ENCODE peak calls at places on chromosomes 11 and 22, in ten cellular contexts. One of them, this sample, is unnamed.

GRCh38 chr11:1281974-1282365 is 27.5 kb downstream of the TOLLIP start:
- DNase-seq in astrocyte: no peak
- DNase-seq in SJSA1: no peak
- DNase-seq in NCI-H1417: no peak
- DNase-seq in iris pigment epithelial cell: no peak
- DNase-seq in HS-27A: no peak
- DNase-seq in aorta: no peak
- DNase-seq in cardiac fibroblast: no peak
- DNase-seq in hepatic stellate cell: no peak
- DNase-seq in pancreas: no peak
- DNase-seq in this sample: no peak

GRCh38 chr11:70889411-70889810 is 363.0 kb downstream of the SHANK2 start:
- DNase-seq in astrocyte: no peak
- DNase-seq in SJSA1: no peak
- DNase-seq in NCI-H1417: no peak
- DNase-seq in iris pigment epithelial cell: no peak
- DNase-seq in HS-27A: no peak
- DNase-seq in aorta: peak
- DNase-seq in cardiac fibroblast: no peak
- DNase-seq in hepatic stellate cell: no peak
- DNase-seq in pancreas: no peak
- DNase-seq in this sample: no peak

GRCh38 chr11:5992604-5993251 is 5.9 kb upstream of the OR52L1 start:
- DNase-seq in astrocyte: no peak
- DNase-seq in SJSA1: no peak
- DNase-seq in NCI-H1417: no peak
- DNase-seq in iris pigment epithelial cell: peak
- DNase-seq in HS-27A: no peak
- DNase-seq in aorta: no peak
- DNase-seq in cardiac fibroblast: peak
- DNase-seq in hepatic stellate cell: peak
- DNase-seq in pancreas: no peak
- DNase-seq in this sample: no peak

GRCh38 chr11:113531575-113532451 is 56.6 kb upstream of the DRD2 start:
- DNase-seq in astrocyte: no peak
- DNase-seq in SJSA1: no peak
- DNase-seq in NCI-H1417: no peak
- DNase-seq in iris pigment epithelial cell: no peak
- DNase-seq in HS-27A: no peak
- DNase-seq in aorta: no peak
- DNase-seq in cardiac fibroblast: peak
- DNase-seq in hepatic stellate cell: no peak
- DNase-seq in pancreas: no peak
- DNase-seq in this sample: no peak

GRCh38 chr11:77259681-77260080 is 41.8 kb downstream of the GDPD4 start:
- DNase-seq in astrocyte: peak
- DNase-seq in SJSA1: no peak
- DNase-seq in NCI-H1417: no peak
- DNase-seq in iris pigment epithelial cell: peak
- DNase-seq in HS-27A: no peak
- DNase-seq in aorta: no peak
- DNase-seq in cardiac fibroblast: peak
- DNase-seq in hepatic stellate cell: peak
- DNase-seq in pancreas: no peak
- DNase-seq in this sample: no peak

GRCh38 chr11:116865696-116866095 is 28.3 kb upstream of the APOA1 start:
- DNase-seq in astrocyte: no peak
- DNase-seq in SJSA1: no peak
- DNase-seq in NCI-H1417: no peak
- DNase-seq in iris pigment epithelial cell: peak
- DNase-seq in HS-27A: no peak
- DNase-seq in aorta: no peak
- DNase-seq in cardiac fibroblast: no peak
- DNase-seq in hepatic stellate cell: no peak
- DNase-seq in pancreas: no peak
- DNase-seq in this sample: no peak

GRCh38 chr11:3203221-3204043 is 15.2 kb downstream of the MRGPRG start:
- DNase-seq in astrocyte: no peak
- DNase-seq in SJSA1: no peak
- DNase-seq in NCI-H1417: no peak
- DNase-seq in iris pigment epithelial cell: peak
- DNase-seq in HS-27A: no peak
- DNase-seq in aorta: peak
- DNase-seq in cardiac fibroblast: no peak
- DNase-seq in hepatic stellate cell: no peak
- DNase-seq in pancreas: peak
- DNase-seq in this sample: no peak

GRCh38 chr11:77101043-77101537 is 1.6 kb upstream of the OMP start:
- DNase-seq in astrocyte: no peak
- DNase-seq in SJSA1: no peak
- DNase-seq in NCI-H1417: no peak
- DNase-seq in iris pigment epithelial cell: peak
- DNase-seq in HS-27A: no peak
- DNase-seq in aorta: no peak
- DNase-seq in cardiac fibroblast: peak
- DNase-seq in hepatic stellate cell: peak
- DNase-seq in pancreas: no peak
- DNase-seq in this sample: no peak

GRCh38 chr11:2129323-2129698 is 9.9 kb downstream of the IGF2 start:
- DNase-seq in astrocyte: no peak
- DNase-seq in SJSA1: no peak
- DNase-seq in NCI-H1417: no peak
- DNase-seq in iris pigment epithelial cell: no peak
- DNase-seq in HS-27A: no peak
- DNase-seq in aorta: peak
- DNase-seq in cardiac fibroblast: no peak
- DNase-seq in hepatic stellate cell: no peak
- DNase-seq in pancreas: no peak
- DNase-seq in this sample: no peak

GRCh38 chr11:9039194-9039593 is 35.4 kb upstream of the NRIP3 start:
- DNase-seq in astrocyte: peak
- DNase-seq in SJSA1: no peak
- DNase-seq in NCI-H1417: no peak
- DNase-seq in iris pigment epithelial cell: peak
- DNase-seq in HS-27A: no peak
- DNase-seq in aorta: no peak
- DNase-seq in cardiac fibroblast: peak
- DNase-seq in hepatic stellate cell: no peak
- DNase-seq in pancreas: no peak
- DNase-seq in this sample: no peak

GRCh38 chr11:75996523-75997272 is 181.7 kb downstream of the UVRAG start:
- DNase-seq in astrocyte: peak
- DNase-seq in SJSA1: no peak
- DNase-seq in NCI-H1417: no peak
- DNase-seq in iris pigment epithelial cell: no peak
- DNase-seq in HS-27A: no peak
- DNase-seq in aorta: no peak
- DNase-seq in cardiac fibroblast: no peak
- DNase-seq in hepatic stellate cell: no peak
- DNase-seq in pancreas: no peak
- DNase-seq in this sample: no peak

GRCh38 chr11:73130181-73130580 is 11.9 kb downstream of the FCHSD2 start:
- DNase-seq in astrocyte: no peak
- DNase-seq in SJSA1: no peak
- DNase-seq in NCI-H1417: no peak
- DNase-seq in iris pigment epithelial cell: no peak
- DNase-seq in HS-27A: no peak
- DNase-seq in aorta: no peak
- DNase-seq in cardiac fibroblast: no peak
- DNase-seq in hepatic stellate cell: no peak
- DNase-seq in pancreas: no peak
- DNase-seq in this sample: no peak

GRCh38 chr22:23790819-23791736 is 4.3 kb downstream of the SMARCB1 start:
- DNase-seq in astrocyte: peak
- DNase-seq in SJSA1: peak
- DNase-seq in NCI-H1417: no peak
- DNase-seq in iris pigment epithelial cell: peak
- DNase-seq in HS-27A: no peak
- DNase-seq in aorta: no peak
- DNase-seq in cardiac fibroblast: no peak
- DNase-seq in hepatic stellate cell: no peak
- DNase-seq in pancreas: no peak
- DNase-seq in this sample: no peak

GRCh38 chr11:9001736-9002135 is 2.1 kb downstream of the NRIP3 start:
- DNase-seq in astrocyte: peak
- DNase-seq in SJSA1: peak
- DNase-seq in NCI-H1417: no peak
- DNase-seq in iris pigment epithelial cell: peak
- DNase-seq in HS-27A: peak
- DNase-seq in aorta: no peak
- DNase-seq in cardiac fibroblast: peak
- DNase-seq in hepatic stellate cell: peak
- DNase-seq in pancreas: no peak
- DNase-seq in this sample: no peak

GRCh38 chr11:129375731-129376657 is at the start of gene BARX2:
- DNase-seq in astrocyte: peak
- DNase-seq in SJSA1: no peak
- DNase-seq in NCI-H1417: peak
- DNase-seq in iris pigment epithelial cell: peak
- DNase-seq in HS-27A: no peak
- DNase-seq in aorta: no peak
- DNase-seq in cardiac fibroblast: peak
- DNase-seq in hepatic stellate cell: peak
- DNase-seq in pancreas: peak
- DNase-seq in this sample: peak

GRCh38 chr11:62719302-62719978 is 7.8 kb downstream of the HNRNPUL2 start:
- DNase-seq in astrocyte: no peak
- DNase-seq in SJSA1: no peak
- DNase-seq in NCI-H1417: no peak
- DNase-seq in iris pigment epithelial cell: no peak
- DNase-seq in HS-27A: no peak
- DNase-seq in aorta: no peak
- DNase-seq in cardiac fibroblast: no peak
- DNase-seq in hepatic stellate cell: no peak
- DNase-seq in pancreas: no peak
- DNase-seq in this sample: no peak

GRCh38 chr11:70745936-70746335 is 347.6 kb downstream of the CTTN start:
- DNase-seq in astrocyte: no peak
- DNase-seq in SJSA1: no peak
- DNase-seq in NCI-H1417: no peak
- DNase-seq in iris pigment epithelial cell: no peak
- DNase-seq in HS-27A: no peak
- DNase-seq in aorta: no peak
- DNase-seq in cardiac fibroblast: no peak
- DNase-seq in hepatic stellate cell: no peak
- DNase-seq in pancreas: no peak
- DNase-seq in this sample: no peak

GRCh38 chr22:19776433-19777031 is 16.0 kb downstream of the TBX1 start:
- DNase-seq in astrocyte: no peak
- DNase-seq in SJSA1: no peak
- DNase-seq in NCI-H1417: no peak
- DNase-seq in iris pigment epithelial cell: no peak
- DNase-seq in HS-27A: no peak
- DNase-seq in aorta: no peak
- DNase-seq in cardiac fibroblast: no peak
- DNase-seq in hepatic stellate cell: peak
- DNase-seq in pancreas: peak
- DNase-seq in this sample: no peak

GRCh38 chr22:45877651-45878050 is 99.3 kb downstream of the WNT7B start:
- DNase-seq in astrocyte: no peak
- DNase-seq in SJSA1: peak
- DNase-seq in NCI-H1417: no peak
- DNase-seq in iris pigment epithelial cell: no peak
- DNase-seq in HS-27A: no peak
- DNase-seq in aorta: peak
- DNase-seq in cardiac fibroblast: no peak
- DNase-seq in hepatic stellate cell: no peak
- DNase-seq in pancreas: no peak
- DNase-seq in this sample: peak

GRCh38 chr11:36002196-36002595 is 58.3 kb downstream of the LDLRAD3 start:
- DNase-seq in astrocyte: no peak
- DNase-seq in SJSA1: no peak
- DNase-seq in NCI-H1417: no peak
- DNase-seq in iris pigment epithelial cell: no peak
- DNase-seq in HS-27A: no peak
- DNase-seq in aorta: no peak
- DNase-seq in cardiac fibroblast: peak
- DNase-seq in hepatic stellate cell: no peak
- DNase-seq in pancreas: no peak
- DNase-seq in this sample: no peak

GRCh38 chr11:43868852-43869567 is 11.6 kb upstream of the ALKBH3 start:
- DNase-seq in astrocyte: peak
- DNase-seq in SJSA1: no peak
- DNase-seq in NCI-H1417: no peak
- DNase-seq in iris pigment epithelial cell: peak
- DNase-seq in HS-27A: no peak
- DNase-seq in aorta: no peak
- DNase-seq in cardiac fibroblast: peak
- DNase-seq in hepatic stellate cell: peak
- DNase-seq in pancreas: no peak
- DNase-seq in this sample: no peak

GRCh38 chr11:122002926-122003325 is 113.1 kb downstream of the BLID start:
- DNase-seq in astrocyte: no peak
- DNase-seq in SJSA1: no peak
- DNase-seq in NCI-H1417: no peak
- DNase-seq in iris pigment epithelial cell: no peak
- DNase-seq in HS-27A: no peak
- DNase-seq in aorta: no peak
- DNase-seq in cardiac fibroblast: no peak
- DNase-seq in hepatic stellate cell: no peak
- DNase-seq in pancreas: no peak
- DNase-seq in this sample: no peak

GRCh38 chr11:65411681-65412070 is 10.9 kb upstream of the NEAT1 start:
- DNase-seq in astrocyte: no peak
- DNase-seq in SJSA1: no peak
- DNase-seq in NCI-H1417: no peak
- DNase-seq in iris pigment epithelial cell: no peak
- DNase-seq in HS-27A: no peak
- DNase-seq in aorta: no peak
- DNase-seq in cardiac fibroblast: no peak
- DNase-seq in hepatic stellate cell: no peak
- DNase-seq in pancreas: no peak
- DNase-seq in this sample: no peak

GRCh38 chr22:39471421-39472141 is 14.8 kb downstream of the MGAT3 start:
- DNase-seq in astrocyte: peak
- DNase-seq in SJSA1: peak
- DNase-seq in NCI-H1417: no peak
- DNase-seq in iris pigment epithelial cell: peak
- DNase-seq in HS-27A: no peak
- DNase-seq in aorta: no peak
- DNase-seq in cardiac fibroblast: peak
- DNase-seq in hepatic stellate cell: peak
- DNase-seq in pancreas: no peak
- DNase-seq in this sample: no peak

GRCh38 chr11:95671768-95672167 is 117.8 kb downstream of the FAM76B start:
- DNase-seq in astrocyte: peak
- DNase-seq in SJSA1: no peak
- DNase-seq in NCI-H1417: no peak
- DNase-seq in iris pigment epithelial cell: peak
- DNase-seq in HS-27A: no peak
- DNase-seq in aorta: no peak
- DNase-seq in cardiac fibroblast: no peak
- DNase-seq in hepatic stellate cell: no peak
- DNase-seq in pancreas: no peak
- DNase-seq in this sample: no peak

GRCh38 chr11:201936-202335 is 5.3 kb downstream of the BET1L start:
- DNase-seq in astrocyte: no peak
- DNase-seq in SJSA1: peak
- DNase-seq in NCI-H1417: no peak
- DNase-seq in iris pigment epithelial cell: no peak
- DNase-seq in HS-27A: no peak
- DNase-seq in aorta: no peak
- DNase-seq in cardiac fibroblast: no peak
- DNase-seq in hepatic stellate cell: no peak
- DNase-seq in pancreas: no peak
- DNase-seq in this sample: peak

GRCh38 chr22:44309137-44309536 is 3.6 kb downstream of the SHISAL1 start:
- DNase-seq in astrocyte: peak
- DNase-seq in SJSA1: peak
- DNase-seq in NCI-H1417: no peak
- DNase-seq in iris pigment epithelial cell: peak
- DNase-seq in HS-27A: peak
- DNase-seq in aorta: no peak
- DNase-seq in cardiac fibroblast: peak
- DNase-seq in hepatic stellate cell: peak
- DNase-seq in pancreas: no peak
- DNase-seq in this sample: no peak

GRCh38 chr22:44023404-44024287 is 456 bp upstream of the PARVB start:
- DNase-seq in astrocyte: peak
- DNase-seq in SJSA1: peak
- DNase-seq in NCI-H1417: no peak
- DNase-seq in iris pigment epithelial cell: peak
- DNase-seq in HS-27A: peak
- DNase-seq in aorta: peak
- DNase-seq in cardiac fibroblast: peak
- DNase-seq in hepatic stellate cell: peak
- DNase-seq in pancreas: peak
- DNase-seq in this sample: peak

This sample was measured in stomach.